ENCODE peak calls at places on chromosomes 16 and 17, in seven cellular contexts. H is SW480; U is upper lobe of left lung; T is activated CD4-positive, CD25-positive, alpha-beta regulatory T cell treated with anti-CD3 and anti-CD28 coated beads, Interleukin-2, amount 50 U/mL, for 16 hours; Q is fibroblast of the conjunctiva; D is stimulated activated CD4-positive, alpha-beta T cell treated with anti-CD3 and anti-CD28 coated beads, Interleukin-1b, Interleukin-23, amount 100 ng/mL, for 24 hours; A is cardiac fibroblast. M is an unnamed sample.

GRCh38 chr16:51440096-51440495 is 289.0 kb upstream of the SALL1 start:
- DNase-seq in D (no peak), U (no peak), T (no peak), H (no peak), Q (no peak), A (no peak), M (no peak)

GRCh38 chr16:29111421-29111820 is 126.6 kb downstream of the LAT start:
- DNase-seq in H (no peak), Q (no peak), U (no peak), D (no peak), T (no peak), A (no peak), M (no peak)

GRCh38 chr17:29838961-29839360 is 91.1 kb downstream of the SSH2 start:
- DNase-seq in U (no peak), Q (no peak), A (no peak), D (no peak), H (no peak), T (no peak), M (no peak)

GRCh38 chr16:10617662-10618420 is 37.4 kb upstream of the EMP2 start:
- DNase-seq in D (no peak), U (no peak), A (no peak), H (no peak), T (no peak), Q (no peak), M (peak)

GRCh38 chr17:67110619-67111018 is 66.3 kb downstream of the CACNG1 start:
- DNase-seq in T (no peak), Q (no peak), H (no peak), U (no peak), D (no peak), A (no peak), M (no peak)

GRCh38 chr16:2816751-2817495 is at the start of gene PRSS21:
- DNase-seq in T (no peak), U (peak), A (no peak), D (no peak), Q (no peak), H (no peak), M (peak)

GRCh38 chr16:57791156-57791902 is 11.0 kb downstream of the KIFC3 start:
- DNase-seq in U (no peak), D (no peak), T (no peak), Q (no peak), H (no peak), A (no peak), M (no peak)

GRCh38 chr16:80743772-80744171 is 60.6 kb downstream of the CDYL2 start:
- DNase-seq in T (no peak), Q (no peak), H (peak), D (no peak), U (no peak), A (no peak), M (no peak)

GRCh38 chr16:8173111-8173644 is 417.1 kb downstream of the TMEM114 start:
- DNase-seq in A (peak), U (no peak), H (peak), Q (peak), T (no peak), D (peak), M (peak)

GRCh38 chr17:75228847-75229246 is 23.4 kb downstream of the NUP85 start:
- DNase-seq in Q (no peak), D (no peak), H (no peak), T (no peak), U (no peak), A (no peak), M (no peak)

GRCh38 chr17:31629696-31630470 is 229.2 kb downstream of the COPRS start:
- DNase-seq in U (no peak), T (no peak), D (no peak), Q (peak), A (peak), H (no peak), M (peak)

GRCh38 chr17:72237223-72237622 is 116.4 kb downstream of the SOX9 start:
- DNase-seq in A (no peak), Q (no peak), H (no peak), U (no peak), T (no peak), D (no peak), M (no peak)

GRCh38 chr16:70747703-70748631 is 53.0 kb downstream of the VAC14 start:
- DNase-seq in D (no peak), T (no peak), A (peak), Q (no peak), U (no peak), H (peak), M (peak)

GRCh38 chr16:67257486-67258159 is 8.8 kb downstream of the SLC9A5 start:
- DNase-seq in H (no peak), U (no peak), D (no peak), T (no peak), A (peak), Q (no peak), M (no peak)

GRCh38 chr17:72266099-72266852 is 145.5 kb downstream of the SOX9 start:
- DNase-seq in H (no peak), U (no peak), T (no peak), Q (no peak), D (no peak), A (no peak), M (no peak)

GRCh38 chr16:86983621-86984020 is 333.6 kb downstream of the C16orf95 start:
- DNase-seq in U (no peak), T (no peak), Q (no peak), A (no peak), D (no peak), H (no peak), M (no peak)

GRCh38 chr17:77437747-77438146 is 297.0 kb downstream of the SEC14L1 start:
- DNase-seq in D (no peak), A (no peak), Q (no peak), U (peak), H (no peak), T (no peak), M (no peak)

GRCh38 chr17:8326591-8327583 is 12.8 kb upstream of the ODF4 start:
- DNase-seq in A (peak), U (peak), T (no peak), Q (no peak), D (peak), H (no peak), M (no peak)

GRCh38 chr17:16942141-16943031 is 29.5 kb downstream of the TNFRSF13B start:
- DNase-seq in U (peak), Q (no peak), T (no peak), A (peak), D (no peak), H (no peak), M (no peak)

GRCh38 chr17:80971704-80972304 is 19.8 kb upstream of the CHMP6 start:
- DNase-seq in H (no peak), Q (no peak), U (peak), A (no peak), D (no peak), T (no peak), M (no peak)

GRCh38 chr17:55158439-55158838 is 106.3 kb upstream of the HLF start:
- DNase-seq in H (no peak), Q (no peak), A (peak), D (no peak), T (no peak), U (no peak), M (peak)

GRCh38 chr17:17035490-17035889 is 6.8 kb upstream of the MPRIP start:
- DNase-seq in H (no peak), D (no peak), Q (no peak), U (no peak), T (no peak), A (no peak), M (no peak)

GRCh38 chr16:16928532-16929101 is 542.1 kb downstream of the XYLT1 start:
- DNase-seq in H (no peak), U (no peak), D (no peak), A (no peak), Q (no peak), T (no peak), M (no peak)

GRCh38 chr17:63714550-63715277 is 14.8 kb upstream of the LIMD2 start:
- DNase-seq in U (no peak), H (no peak), T (no peak), Q (no peak), D (no peak), A (peak), M (no peak)

M was measured in MCF 10A.